ENCODE peak calls at places on chromosomes 11 and 22, in six cellular contexts. Y is stimulated activated CD8-positive, alpha-beta memory T cell treated with anti-CD3 and anti-CD28 coated beads, Interleukin-15, amount 100 ng/mL, for 4 hours; X is fibroblast of the aortic adventitia; R is activated CD4-positive, CD25-positive, alpha-beta regulatory T cell treated with anti-CD3 and anti-CD28 coated beads, Interleukin-2, amount 50 U/mL, for 72 hours; P is cardiac muscle cell; C is NCI-H1105 treated with DMSO at 0.1 percent for 48 hours. O is an unnamed sample.

GRCh38 chr11:134565343-134565891 is 153.4 kb upstream of the B3GAT1 start:
- DNase-seq in Y (no peak), X (no peak), R (no peak), P (no peak), C (no peak), O (no peak)

GRCh38 chr11:46649180-46649738 is 31.9 kb downstream of the ATG13 start:
- DNase-seq in Y (no peak), X (peak; percentile 99), R (no peak), P (no peak), C (no peak), O (peak; percentile 98)

GRCh38 chr11:77771135-77771534 is 49.4 kb downstream of the RSF1 start:
- DNase-seq in Y (no peak), X (peak; percentile 43), R (no peak), P (no peak), C (no peak), O (no peak)

GRCh38 chr11:44371706-44372105 is 61.8 kb upstream of the ALX4 start:
- DNase-seq in Y (no peak), X (no peak), R (no peak), P (no peak), C (no peak), O (no peak)

GRCh38 chr11:91299980-91300379 is 924.6 kb upstream of the FAT3 start:
- DNase-seq in Y (no peak), X (no peak), R (no peak), P (no peak), C (no peak), O (peak; percentile 60)

GRCh38 chr22:26588749-26589366 is 1.1 kb downstream of the TPST2 start:
- DNase-seq in Y (no peak), X (no peak), R (no peak), P (no peak), C (no peak), O (no peak)

GRCh38 chr11:10356161-10356560 is 51.3 kb downstream of the ADM start:
- DNase-seq in Y (no peak), X (no peak), R (no peak), P (no peak), C (no peak), O (no peak)

GRCh38 chr22:21624880-21625791 is 4.7 kb downstream of the YDJC start:
- DNase-seq in Y (no peak), X (no peak), R (no peak), P (no peak), C (no peak), O (no peak)

GRCh38 chr11:128318856-128319474 is 268.4 kb downstream of the ETS1 start:
- DNase-seq in Y (peak; percentile 70), X (no peak), R (peak; percentile 56), P (no peak), C (no peak), O (peak; percentile 24)

GRCh38 chr11:85685131-85685819 is 720 bp downstream of the CCDC89 start:
- DNase-seq in Y (no peak), X (peak; percentile 33), R (no peak), P (peak; percentile 26), C (peak; percentile 18), O (no peak)

GRCh38 chr11:15764948-15765347 is 591.4 kb downstream of the SOX6 start:
- DNase-seq in Y (no peak), X (no peak), R (no peak), P (no peak), C (no peak), O (no peak)

GRCh38 chr22:27972732-27973698 is 54.0 kb upstream of the PITPNB start:
- DNase-seq in Y (no peak), X (peak; percentile 58), R (no peak), P (no peak), C (no peak), O (peak; percentile 21)

GRCh38 chr11:540583-541432 is 3.5 kb downstream of the LRRC56 start:
- DNase-seq in Y (no peak), X (no peak), R (no peak), P (no peak), C (no peak), O (no peak)

GRCh38 chr22:25201557-25202273 is 2.1 kb downstream of the CRYBB3 start:
- DNase-seq in Y (no peak), X (no peak), R (no peak), P (no peak), C (no peak), O (no peak)

GRCh38 chr22:45268167-45268957 is 16.4 kb upstream of the UPK3A start:
- DNase-seq in Y (no peak), X (no peak), R (no peak), P (peak; percentile 82), C (peak; percentile 21), O (no peak)

GRCh38 chr11:128931661-128932060 is 11.0 kb downstream of the TP53AIP1 start:
- DNase-seq in Y (no peak), X (no peak), R (no peak), P (peak; percentile 48), C (no peak), O (no peak)

GRCh38 chr22:23236026-23236425 is 55.7 kb downstream of the BCR start:
- DNase-seq in Y (no peak), X (no peak), R (no peak), P (no peak), C (no peak), O (no peak)

GRCh38 chr11:44877908-44878459 is 72.7 kb downstream of the TP53I11 start:
- DNase-seq in Y (no peak), X (no peak), R (no peak), P (no peak), C (no peak), O (no peak)

GRCh38 chr11:132914600-132914999 is 617.7 kb downstream of the OPCML start:
- DNase-seq in Y (no peak), X (no peak), R (no peak), P (no peak), C (no peak), O (no peak)

GRCh38 chr22:39574779-39575551 is 4.4 kb downstream of the CACNA1I start:
- DNase-seq in Y (no peak), X (peak; percentile 69), R (no peak), P (no peak), C (no peak), O (peak; percentile 93)

GRCh38 chr11:62556102-62556871 is 9.7 kb upstream of the AHNAK start:
- DNase-seq in Y (peak; percentile 61), X (peak; percentile 95), R (peak; percentile 72), P (peak; percentile 87), C (peak; percentile 10), O (peak; percentile 96)

GRCh38 chr11:102794382-102794781 is 3.6 kb downstream of the MMP1 start:
- DNase-seq in Y (no peak), X (peak; percentile 57), R (no peak), P (peak; percentile 19), C (no peak), O (peak; percentile 10)

GRCh38 chr22:46584081-46584903 is 35.9 kb upstream of the GRAMD4 start:
- DNase-seq in Y (no peak), X (no peak), R (no peak), P (no peak), C (no peak), O (peak; percentile 73)

GRCh38 chr11:2420502-2421225 is 20.1 kb downstream of the TSSC4 start:
- DNase-seq in Y (no peak), X (peak; percentile 69), R (peak; percentile 80), P (peak; percentile 91), C (peak; percentile 69), O (peak; percentile 59)

GRCh38 chr11:75245356-75246005 is 4.9 kb downstream of the TPBGL start:
- DNase-seq in Y (no peak), X (no peak), R (peak; percentile 22), P (peak; percentile 14), C (no peak), O (no peak)

GRCh38 chr11:66386171-66387069 is 14.9 kb upstream of the SLC29A2 start:
- DNase-seq in Y (peak; percentile 62), X (peak; percentile 90), R (peak; percentile 85), P (peak; percentile 90), C (peak; percentile 81), O (peak; percentile 83)

GRCh38 chr11:67293090-67293489 is 4.0 kb downstream of the ANKRD13D start:
- DNase-seq in Y (no peak), X (no peak), R (no peak), P (no peak), C (no peak), O (peak; percentile 18)

GRCh38 chr22:31977141-31977781 is 32.9 kb downstream of the YWHAH start:
- DNase-seq in Y (peak; percentile 53), X (peak; percentile 73), R (peak; percentile 83), P (peak; percentile 85), C (peak; percentile 61), O (peak; percentile 66)

GRCh38 chr11:118060081-118060661 is 16.7 kb upstream of the TMPRSS4 start:
- DNase-seq in Y (no peak), X (no peak), R (peak; percentile 20), P (no peak), C (no peak), O (no peak)

GRCh38 chr22:49292909-49293308 is 534.8 kb downstream of the BRD1 start:
- DNase-seq in Y (no peak), X (no peak), R (peak; percentile 13), P (no peak), C (no peak), O (no peak)